ENCODE peak calls at places on chromosomes 1 and 21, in six cellular contexts. K, P, V, E, B and F are unnamed samples.
A peak's percentile ranks its signal among the peaks of the same experiment; 100 is the strongest.

GRCh38 chr21:33339938-33340337 is 15.2 kb downstream of the IFNAR1 start:
- DNase-seq in B (no peak), V (no peak), P (no peak), E (no peak), K (no peak), F (no peak)

GRCh38 chr1:42735056-42735455 is 5.0 kb downstream of the CLDN19 start:
- DNase-seq in K (no peak), B (no peak), V (no peak), P (no peak), E (no peak), F (no peak)

GRCh38 chr1:236433819-236434315 is 39.8 kb downstream of the EDARADD start:
- DNase-seq in P (no peak), B (no peak), E (no peak), K (no peak), V (no peak), F (no peak)

GRCh38 chr21:33189237-33189636 is 40.5 kb upstream of the IFNAR2 start:
- DNase-seq in P (no peak), B (no peak), V (no peak), K (no peak), E (no peak), F (no peak)

GRCh38 chr21:45030637-45031218 is 43.7 kb upstream of the ADARB1 start:
- DNase-seq in V (no peak), K (no peak), E (peak; percentile 40), P (no peak), B (no peak), F (no peak)

GRCh38 chr1:23035823-23036452 is 16.7 kb downstream of the KDM1A start:
- DNase-seq in K (no peak), E (peak; percentile 69), B (no peak), V (no peak), P (no peak), F (no peak)

GRCh38 chr1:229784834-229785233 is 158.8 kb downstream of the URB2 start:
- DNase-seq in P (no peak), V (no peak), K (no peak), B (no peak), E (no peak), F (no peak)

GRCh38 chr1:44072204-44072603 is 40.9 kb upstream of the SLC6A9 start:
- DNase-seq in E (no peak), P (no peak), B (peak; percentile 99), V (no peak), K (peak; percentile 82), F (no peak)

GRCh38 chr1:149978547-149979023 is 31.9 kb downstream of the OTUD7B start:
- DNase-seq in K (peak; percentile 5), V (peak; percentile 86), B (no peak), P (no peak), E (no peak), F (no peak)

GRCh38 chr1:243539636-243540035 is 283.8 kb downstream of the SDCCAG8 start:
- DNase-seq in B (peak; percentile 34), E (no peak), P (no peak), V (no peak), K (no peak), F (no peak)

GRCh38 chr1:30027247-30027646 is 696.1 kb downstream of the MATN1 start:
- DNase-seq in E (no peak), P (no peak), B (no peak), K (no peak), V (no peak), F (no peak)

GRCh38 chr1:173134800-173135199 is 72.3 kb downstream of the TNFSF4 start:
- DNase-seq in B (peak; percentile 67), V (no peak), P (no peak), E (no peak), K (no peak), F (no peak)

GRCh38 chr21:35026617-35027557 is 22.2 kb downstream of the RUNX1 start:
- DNase-seq in B (peak; percentile 74), V (peak; percentile 95), E (peak; percentile 66), P (no peak), K (no peak), F (peak; percentile 90)

GRCh38 chr1:41773144-41773571 is 145.6 kb downstream of the HIVEP3 start:
- DNase-seq in V (no peak), K (peak; percentile 59), E (no peak), B (peak; percentile 72), P (no peak), F (no peak)

GRCh38 chr1:182054698-182055326 is 6.7 kb downstream of the ZNF648 start:
- DNase-seq in B (no peak), V (peak; percentile 39), P (no peak), K (peak; percentile 38), E (peak; percentile 87), F (peak; percentile 84)

GRCh38 chr1:154770897-154771594 is 99.0 kb downstream of the KCNN3 start:
- DNase-seq in P (no peak), B (no peak), K (peak; percentile 20), V (no peak), E (no peak), F (no peak)

GRCh38 chr1:107704911-107705310 is 260.1 kb downstream of the VAV3 start:
- DNase-seq in K (peak; percentile 62), V (no peak), P (no peak), E (no peak), B (peak; percentile 68), F (no peak)

GRCh38 chr1:43018091-43018490 is 59.4 kb upstream of the SLC2A1 start:
- DNase-seq in E (no peak), K (no peak), P (no peak), B (no peak), V (no peak), F (no peak)

GRCh38 chr1:208177656-208178055 is 66.5 kb downstream of the PLXNA2 start:
- DNase-seq in B (peak; percentile 33), K (peak; percentile 36), P (no peak), V (no peak), E (no peak), F (peak; percentile 56)

GRCh38 chr1:229480500-229480899 is 27.6 kb downstream of the NUP133 start:
- DNase-seq in E (no peak), K (no peak), B (no peak), V (no peak), P (no peak), F (no peak)

GRCh38 chr1:180611016-180611930 is 20.5 kb upstream of the XPR1 start:
- DNase-seq in B (peak; percentile 81), K (peak; percentile 69), E (no peak), P (no peak), V (no peak), F (peak; percentile 88)

GRCh38 chr1:201889092-201889968 is 632 bp downstream of the SHISA4 start:
- DNase-seq in E (no peak), B (no peak), K (no peak), P (no peak), V (no peak), F (no peak)

GRCh38 chr1:6889875-6890480 is 104.7 kb downstream of the CAMTA1 start:
- DNase-seq in P (no peak), K (peak; percentile 44), V (peak; percentile 66), B (peak; percentile 42), E (peak; percentile 74), F (peak; percentile 81)
- H3K9ac ChIP-seq in P (no peak overlapping the region), K (no peak overlapping the region), V (no peak overlapping the region), B (no peak overlapping the region), E (no peak overlapping the region), F (no peak overlapping the region)

GRCh38 chr1:40454873-40455272 is 4.6 kb downstream of the ZFP69B start:
- DNase-seq in K (no peak), E (no peak), B (no peak), P (no peak), V (no peak), F (no peak)

GRCh38 chr1:40449684-40450490 is at the start of gene ZFP69B:
- DNase-seq in V (peak; percentile 85), E (peak; percentile 97), K (peak; percentile 89), P (peak; percentile 84), B (peak; percentile 91), F (peak; percentile 98)

GRCh38 chr1:40451238-40451585 is 936 bp downstream of the ZFP69B start:
- DNase-seq in E (no peak), V (no peak), K (no peak), P (no peak), B (no peak), F (peak; percentile 50)

DNA sequence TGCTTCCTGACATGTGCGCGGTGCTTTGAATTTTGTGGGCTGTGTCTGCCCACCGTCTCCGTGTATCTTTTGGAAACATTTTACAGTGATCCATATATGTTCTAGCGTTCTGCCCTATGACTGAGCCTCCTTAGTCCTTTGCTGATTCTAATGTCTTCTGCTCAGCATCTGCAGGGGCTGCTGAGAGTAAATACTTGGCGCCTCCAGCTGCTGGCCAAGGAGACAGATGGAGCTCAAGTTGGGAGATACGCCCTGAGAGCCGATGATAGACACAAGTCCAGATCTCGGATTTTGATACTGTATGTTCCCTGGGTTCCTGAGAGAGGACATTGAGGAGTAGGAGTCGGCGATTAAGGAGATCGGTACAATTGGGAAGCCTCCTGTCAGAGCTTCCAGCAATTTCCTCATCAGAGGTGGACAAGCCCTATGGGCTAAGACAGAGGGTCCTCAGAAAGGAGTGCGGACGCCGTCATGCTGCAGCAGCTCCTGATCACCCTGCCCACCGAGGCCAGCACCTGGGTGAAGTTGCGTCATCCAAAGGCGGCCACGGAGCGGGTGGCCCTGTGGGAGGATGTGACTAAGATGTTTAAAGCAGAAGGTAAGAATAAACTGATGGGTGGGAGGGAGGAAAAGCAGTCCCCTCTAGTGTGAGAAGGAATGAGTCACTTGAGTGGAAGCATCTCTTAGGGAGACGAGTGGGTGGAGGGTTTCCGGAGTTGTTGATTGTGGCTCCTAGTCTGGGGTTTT is 388 bp downstream of the ZFP69B start:
- DNase-seq in B (peak; percentile 96), P (no peak), V (peak; percentile 5), K (peak; percentile 68), E (peak; percentile 22), F (peak; percentile 81)
- H3K9ac ChIP-seq in B (peak overlapping the region; percentile 71), P (peak overlapping the region; percentile 77), V (peak overlapping the region; percentile 83), K (peak overlapping the region; percentile 64), E (peak overlapping the region; percentile 54), F (peak overlapping the region; percentile 76)

GRCh38 chr1:227906550-227906991 is 41.2 kb downstream of the WNT9A start:
- DNase-seq in B (no peak), V (no peak), K (no peak), P (no peak), E (no peak), F (no peak)

GRCh38 chr1:227904541-227905335 is 43.0 kb downstream of the WNT9A start:
- DNase-seq in V (no peak), E (no peak), K (no peak), P (no peak), B (no peak), F (no peak)

GRCh38 chr1:227903614-227904501 is 43.9 kb downstream of the WNT9A start:
- DNase-seq in P (no peak), V (no peak), B (no peak), K (no peak), E (no peak), F (no peak)

GRCh38 chr1:227907439-227908015 is 40.2 kb downstream of the WNT9A start:
- DNase-seq in B (no peak), K (no peak), V (no peak), P (no peak), E (no peak), F (no peak)

GRCh38 chr1:227905573-227906487 is 41.9 kb downstream of the WNT9A start:
- DNase-seq in P (no peak), B (no peak), V (no peak), K (no peak), E (no peak), F (peak; percentile 42)
- H3K9ac ChIP-seq in P (no peak overlapping the region), B (no peak overlapping the region), V (no peak overlapping the region), K (no peak overlapping the region), E (no peak overlapping the region), F (no peak overlapping the region)

GRCh38 chr1:206049919-206050600 is 2.9 kb upstream of the RHEX start:
- DNase-seq in K (no peak), B (no peak), P (no peak), V (no peak), E (no peak), F (no peak)
- H3K9ac ChIP-seq in K (no peak overlapping the region), B (no peak overlapping the region), P (no peak overlapping the region), V (no peak overlapping the region), E (no peak overlapping the region), F (no peak overlapping the region)